ENCODE peak calls at places on chromosomes 12 and 14, in ten cellular contexts. J, K, Q, F, V, E, G, Y, H and S are unnamed samples.
A peak's percentile ranks its signal among the peaks of the same experiment; 100 is the strongest.

GRCh38 chr12:11684393-11684792 is 34.9 kb downstream of the ETV6 start:
- DNase-seq in Y (no peak), G (no peak), K (no peak), H (no peak), E (no peak), F (no peak), J (no peak), Q (no peak), V (no peak), S (no peak)

GRCh38 chr14:51157012-51157411 is 62.1 kb upstream of the TRIM9 start:
- DNase-seq in Q (peak; percentile 22), H (no peak), V (no peak), K (no peak), G (peak; percentile 25), J (no peak), Y (no peak), E (peak; percentile 14), F (no peak), S (no peak)

GRCh38 chr12:60281522-60281921 is 685.7 kb downstream of the SLC16A7 start:
- DNase-seq in J (no peak), V (no peak), F (no peak), K (no peak), Q (no peak), H (no peak), Y (no peak), G (no peak), E (no peak), S (no peak)

GRCh38 chr14:64764641-64765520 is 60.7 kb downstream of the PLEKHG3 start:
- DNase-seq in H (peak; percentile 75), Q (peak; percentile 83), J (peak; percentile 86), V (peak; percentile 70), Y (peak; percentile 78), K (no peak), E (peak; percentile 89), F (peak; percentile 83), G (peak; percentile 90), S (no peak)

GRCh38 chr12:104521731-104522130 is 65.0 kb downstream of the CHST11 start:
- DNase-seq in K (no peak), G (peak; percentile 34), H (no peak), E (no peak), V (no peak), Q (no peak), Y (no peak), J (no peak), F (peak; percentile 52), S (no peak)

GRCh38 chr14:94129758-94130414 is 482 bp upstream of the IFI27L2 start:
- DNase-seq in Y (no peak), G (peak; percentile 59), V (peak; percentile 35), K (no peak), F (peak; percentile 75), J (peak; percentile 48), E (peak; percentile 49), Q (peak; percentile 54), H (peak; percentile 68), S (no peak)

GRCh38 chr14:53493310-53493709 is 340.2 kb upstream of the DDHD1 start:
- DNase-seq in H (no peak), E (no peak), G (no peak), V (no peak), Y (no peak), Q (no peak), F (no peak), K (no peak), J (no peak), S (no peak)

GRCh38 chr14:92993302-92993701 is 70.4 kb downstream of the CHGA start:
- DNase-seq in K (no peak), H (peak; percentile 60), G (no peak), E (no peak), F (no peak), J (no peak), Y (peak; percentile 75), V (no peak), Q (no peak), S (no peak)

GRCh38 chr12:20510811-20511210 is 142.5 kb downstream of the PDE3A start:
- DNase-seq in E (no peak), Q (no peak), F (no peak), V (no peak), K (no peak), H (no peak), J (no peak), G (no peak), Y (no peak), S (no peak)

GRCh38 chr14:21723431-21724045 is 49.9 kb upstream of the OR4E1 start:
- DNase-seq in J (peak; percentile 79), V (no peak), F (no peak), G (peak; percentile 22), Q (peak; percentile 3), E (peak; percentile 34), K (peak; percentile 0), H (no peak), Y (no peak), S (no peak)

GRCh38 chr12:111188436-111188835 is 180.5 kb downstream of the PHETA1 start:
- DNase-seq in Q (no peak), Y (no peak), G (no peak), H (no peak), K (no peak), V (no peak), J (no peak), F (no peak), E (no peak), S (no peak)

GRCh38 chr12:116172224-116172849 is 105.2 kb downstream of the MED13L start:
- DNase-seq in H (no peak), G (no peak), Q (no peak), J (no peak), Y (no peak), F (no peak), V (no peak), E (no peak), K (no peak), S (no peak)

GRCh38 chr12:116933101-116933500 is 22.4 kb downstream of the FBXW8 start:
- DNase-seq in J (no peak), K (no peak), H (no peak), G (peak; percentile 53), V (no peak), E (no peak), Q (no peak), F (no peak), Y (no peak), S (no peak)

GRCh38 chr12:68425998-68426397 is 93.8 kb upstream of the MDM1 start:
- DNase-seq in E (no peak), Q (no peak), G (no peak), K (no peak), J (no peak), Y (no peak), H (no peak), V (peak; percentile 97), F (no peak), S (no peak)

GRCh38 chr12:22231078-22231477 is 103.4 kb downstream of the ST8SIA1 start:
- DNase-seq in Q (no peak), F (no peak), G (no peak), K (no peak), Y (no peak), E (no peak), H (no peak), V (no peak), J (no peak), S (no peak)

GRCh38 chr12:11805043-11805442 is 155.6 kb downstream of the ETV6 start:
- DNase-seq in E (no peak), F (no peak), Q (no peak), J (no peak), K (no peak), V (no peak), G (no peak), H (no peak), Y (no peak), S (no peak)

GRCh38 chr12:132189378-132190011 is 45.2 kb downstream of the NOC4L start:
- DNase-seq in Y (peak; percentile 80), J (peak; percentile 84), H (peak; percentile 88), Q (peak; percentile 94), E (peak; percentile 93), G (peak; percentile 64), F (peak; percentile 97), V (peak; percentile 79), K (peak; percentile 64), S (peak; percentile 40)

DNA sequence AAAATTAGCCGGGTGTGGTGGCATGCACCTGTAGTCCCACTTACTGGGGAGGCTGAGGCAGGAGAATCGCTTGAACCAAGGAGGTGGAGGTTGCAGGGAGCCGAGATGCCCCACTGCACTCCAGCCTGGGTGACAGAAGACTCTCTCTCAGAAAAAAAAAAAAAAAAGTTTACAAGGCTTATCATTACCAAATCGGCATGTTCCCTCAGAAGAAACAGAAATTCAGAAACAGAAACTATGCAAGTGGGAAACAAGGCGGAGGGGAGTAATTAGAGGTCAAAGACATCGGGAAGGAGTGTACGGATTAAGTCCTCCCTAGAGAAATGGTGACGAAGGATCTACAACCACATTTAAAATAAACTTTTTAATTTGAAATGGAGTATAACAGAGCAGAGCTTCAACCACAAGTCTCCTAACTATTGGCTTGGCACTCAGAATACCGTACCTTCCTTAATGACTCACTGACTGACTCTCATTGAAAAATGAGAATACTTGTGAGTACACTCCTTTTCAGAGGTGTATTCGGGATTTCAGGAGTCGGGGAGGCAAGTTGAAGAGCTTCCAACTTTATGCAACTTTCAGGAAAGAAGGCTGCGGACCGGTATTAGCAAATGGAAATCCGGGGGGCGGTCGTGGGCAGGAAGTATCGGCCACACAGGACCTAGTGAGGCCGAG is 922 bp downstream of the ENTPD5 start:
- DNase-seq in F (no peak), K (peak; percentile 69), E (no peak), H (no peak), V (no peak), Y (no peak), Q (peak; percentile 61), J (no peak), G (no peak), S (peak; percentile 37)
- H3K27ac ChIP-seq in F (peak overlapping the region; percentile 95), K (peak overlapping the region; percentile 67), E (peak overlapping the region; percentile 99), H (peak overlapping the region; percentile 84), V (peak overlapping the region; percentile 93), Y (peak overlapping the region; percentile 93), Q (peak overlapping the region; percentile 96), J (no peak overlapping the region), G (peak overlapping the region; percentile 92), S (peak overlapping the region; percentile 94)

GRCh38 chr12:50005150-50005549 is 20.1 kb downstream of the RACGAP1 start:
- DNase-seq in J (no peak), E (no peak), H (no peak), V (no peak), F (no peak), G (peak; percentile 48), Y (no peak), K (no peak), Q (no peak), S (no peak)
- H3K27ac ChIP-seq in J (no peak overlapping the region), E (no peak overlapping the region), H (no peak overlapping the region), V (no peak overlapping the region), F (no peak overlapping the region), G (no peak overlapping the region), Y (no peak overlapping the region), K (no peak overlapping the region), Q (no peak overlapping the region), S (no peak overlapping the region)

DNA sequence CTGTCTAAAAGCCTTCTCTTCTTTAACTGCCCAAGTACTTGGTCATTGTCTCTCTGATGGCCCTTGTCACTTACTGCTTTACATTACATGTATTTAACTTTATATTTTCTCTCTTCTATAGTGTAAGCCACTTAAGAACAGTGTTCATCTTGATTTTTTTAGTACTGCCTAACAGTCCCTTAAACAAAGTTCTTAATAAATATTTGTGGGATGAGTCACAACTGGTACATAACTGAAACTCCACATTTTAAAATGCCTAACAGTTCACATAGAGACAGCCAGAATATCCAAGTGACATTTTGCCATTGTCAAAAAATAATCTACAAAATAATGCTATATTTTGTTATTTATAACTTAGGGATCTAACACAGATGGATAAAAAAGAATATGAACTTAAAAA is 146.6 kb downstream of the STXBP6 start:
- DNase-seq in F (no peak), H (no peak), G (no peak), V (no peak), E (no peak), Y (no peak), K (peak; percentile 11), Q (no peak), J (no peak), S (no peak)
- H3K27ac ChIP-seq in F (no peak overlapping the region), H (no peak overlapping the region), G (no peak overlapping the region), V (no peak overlapping the region), E (no peak overlapping the region), Y (no peak overlapping the region), K (peak overlapping the region; percentile 33), Q (no peak overlapping the region), J (no peak overlapping the region), S (no peak overlapping the region)

GRCh38 chr14:35292770-35293561 is 784 bp downstream of the PSMA6 start:
- DNase-seq in K (no peak), J (no peak), V (no peak), F (no peak), E (no peak), Y (no peak), G (no peak), Q (no peak), H (no peak), S (no peak)
- H3K27ac ChIP-seq in K (peak overlapping the region; percentile 62), J (peak overlapping the region; percentile 86), V (peak overlapping the region; percentile 92), F (peak overlapping the region; percentile 49), E (peak overlapping the region; percentile 93), Y (peak overlapping the region; percentile 85), G (peak overlapping the region; percentile 87), Q (peak overlapping the region; percentile 91), H (peak overlapping the region; percentile 78), S (peak overlapping the region; percentile 84)